ENCODE peak calls at places on chromosomes 1 and 21, in five cellular contexts. One of them, this sample, is unnamed.

GRCh38 chr1:9881838-9882249 is 28.2 kb downstream of the CTNNBIP1 start:
- DNase-seq in CD4-positive, alpha-beta memory T cell: no peak
- DNase-seq in mucosa of descending colon: no peak
- DNase-seq in astrocyte of the cerebellum: peak; percentile 61
- DNase-seq in GM23248: peak; percentile 76
- DNase-seq in this sample: no peak

GRCh38 chr1:15110128-15110866 is 43.2 kb upstream of the TMEM51 start:
- DNase-seq in CD4-positive, alpha-beta memory T cell: no peak
- DNase-seq in mucosa of descending colon: no peak
- DNase-seq in astrocyte of the cerebellum: no peak
- DNase-seq in GM23248: no peak
- DNase-seq in this sample: no peak

GRCh38 chr1:30320581-30320890 is 402.8 kb downstream of the MATN1 start:
- DNase-seq in CD4-positive, alpha-beta memory T cell: no peak
- DNase-seq in mucosa of descending colon: no peak
- DNase-seq in astrocyte of the cerebellum: no peak
- DNase-seq in GM23248: no peak
- DNase-seq in this sample: no peak

GRCh38 chr1:223665592-223666312 is at the start of gene CAPN8:
- DNase-seq in CD4-positive, alpha-beta memory T cell: no peak
- DNase-seq in mucosa of descending colon: peak; percentile 68
- DNase-seq in astrocyte of the cerebellum: no peak
- DNase-seq in GM23248: peak; percentile 20
- DNase-seq in this sample: no peak

GRCh38 chr1:228998179-228998578 is 262.9 kb downstream of the RHOU start:
- DNase-seq in CD4-positive, alpha-beta memory T cell: no peak
- DNase-seq in mucosa of descending colon: no peak
- DNase-seq in astrocyte of the cerebellum: no peak
- DNase-seq in GM23248: no peak
- DNase-seq in this sample: no peak

GRCh38 chr1:12530462-12531168 is 87.4 kb downstream of the DHRS3 start:
- DNase-seq in CD4-positive, alpha-beta memory T cell: no peak
- DNase-seq in mucosa of descending colon: no peak
- DNase-seq in astrocyte of the cerebellum: no peak
- DNase-seq in GM23248: no peak
- DNase-seq in this sample: no peak

GRCh38 chr1:188043536-188044245 is 1214.9 kb downstream of the PLA2G4A start:
- DNase-seq in CD4-positive, alpha-beta memory T cell: no peak
- DNase-seq in mucosa of descending colon: no peak
- DNase-seq in astrocyte of the cerebellum: no peak
- DNase-seq in GM23248: no peak
- DNase-seq in this sample: no peak

GRCh38 chr1:3329640-3330281 is 124.7 kb upstream of the ARHGEF16 start:
- DNase-seq in CD4-positive, alpha-beta memory T cell: no peak
- DNase-seq in mucosa of descending colon: no peak
- DNase-seq in astrocyte of the cerebellum: no peak
- DNase-seq in GM23248: no peak
- DNase-seq in this sample: no peak

GRCh38 chr1:235999259-235999925 is 65.5 kb downstream of the NID1 start:
- DNase-seq in CD4-positive, alpha-beta memory T cell: peak; percentile 87
- DNase-seq in mucosa of descending colon: no peak
- DNase-seq in astrocyte of the cerebellum: peak; percentile 45
- DNase-seq in GM23248: peak; percentile 93
- DNase-seq in this sample: peak; percentile 13

GRCh38 chr21:27425574-27425973 is 458.7 kb upstream of the ADAMTS5 start:
- DNase-seq in CD4-positive, alpha-beta memory T cell: no peak
- DNase-seq in mucosa of descending colon: no peak
- DNase-seq in astrocyte of the cerebellum: peak; percentile 16
- DNase-seq in GM23248: peak; percentile 77
- DNase-seq in this sample: no peak

GRCh38 chr1:177257596-177257995 is 86.8 kb downstream of the BRINP2 start:
- DNase-seq in CD4-positive, alpha-beta memory T cell: no peak
- DNase-seq in mucosa of descending colon: no peak
- DNase-seq in astrocyte of the cerebellum: no peak
- DNase-seq in GM23248: no peak
- DNase-seq in this sample: no peak

GRCh38 chr1:69932760-69933159 is 272.6 kb downstream of the LRRC40 start:
- DNase-seq in CD4-positive, alpha-beta memory T cell: no peak
- DNase-seq in mucosa of descending colon: no peak
- DNase-seq in astrocyte of the cerebellum: no peak
- DNase-seq in GM23248: no peak
- DNase-seq in this sample: no peak

GRCh38 chr21:20110368-20110767 is 887.8 kb upstream of the NCAM2 start:
- DNase-seq in CD4-positive, alpha-beta memory T cell: no peak
- DNase-seq in mucosa of descending colon: no peak
- DNase-seq in astrocyte of the cerebellum: no peak
- DNase-seq in GM23248: no peak
- DNase-seq in this sample: no peak

GRCh38 chr1:59947047-59947938 is 20.7 kb upstream of the CYP2J2 start:
- DNase-seq in CD4-positive, alpha-beta memory T cell: peak; percentile 40
- DNase-seq in mucosa of descending colon: no peak
- DNase-seq in astrocyte of the cerebellum: peak; percentile 47
- DNase-seq in GM23248: peak; percentile 82
- DNase-seq in this sample: no peak

DNA sequence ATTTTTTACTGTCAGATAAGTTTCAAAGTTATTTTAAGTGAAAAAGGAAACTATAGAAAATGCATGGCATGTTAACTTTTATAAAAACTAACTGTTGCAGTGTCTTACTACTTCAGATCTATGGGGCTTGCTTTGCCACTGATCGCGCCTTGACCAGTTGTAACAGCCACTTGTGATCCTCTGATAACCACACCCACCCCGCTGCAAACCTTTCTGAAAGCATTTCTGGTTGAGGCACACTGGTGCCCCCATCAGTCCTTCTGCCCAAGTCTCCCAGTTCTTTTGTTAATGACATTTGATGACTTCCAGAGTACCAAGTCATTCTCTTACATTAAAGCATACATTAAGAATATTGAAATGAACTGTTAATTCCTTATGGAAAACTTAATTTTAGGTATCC is 64.9 kb downstream of the PRDM2 start:
- DNase-seq in CD4-positive, alpha-beta memory T cell: no peak
- DNase-seq in mucosa of descending colon: no peak
- DNase-seq in astrocyte of the cerebellum: no peak
- DNase-seq in GM23248: no peak
- DNase-seq in this sample: no peak
- H3K4me3 ChIP-seq in CD4-positive, alpha-beta memory T cell: no peak overlapping the region
- H3K4me3 ChIP-seq in mucosa of descending colon: no peak overlapping the region
- H3K4me3 ChIP-seq in astrocyte of the cerebellum: no peak overlapping the region
- H3K4me3 ChIP-seq in GM23248: no peak overlapping the region
- H3K4me3 ChIP-seq in this sample: no peak overlapping the region

GRCh38 chr1:52634111-52634510 is 1.1 kb downstream of the SHISAL2A start:
- DNase-seq in CD4-positive, alpha-beta memory T cell: no peak
- DNase-seq in mucosa of descending colon: no peak
- DNase-seq in astrocyte of the cerebellum: no peak
- DNase-seq in GM23248: no peak
- DNase-seq in this sample: no peak

GRCh38 chr1:52635321-52636089 is 2.5 kb downstream of the SHISAL2A start:
- DNase-seq in CD4-positive, alpha-beta memory T cell: peak; percentile 15
- DNase-seq in mucosa of descending colon: no peak
- DNase-seq in astrocyte of the cerebellum: no peak
- DNase-seq in GM23248: no peak
- DNase-seq in this sample: no peak

GRCh38 chr1:52631759-52632331 is 1.1 kb upstream of the SHISAL2A start:
- DNase-seq in CD4-positive, alpha-beta memory T cell: no peak
- DNase-seq in mucosa of descending colon: no peak
- DNase-seq in astrocyte of the cerebellum: no peak
- DNase-seq in GM23248: no peak
- DNase-seq in this sample: no peak

GRCh38 chr1:52632732-52633290 is at the start of gene SHISAL2A:
- DNase-seq in CD4-positive, alpha-beta memory T cell: peak; percentile 80
- DNase-seq in mucosa of descending colon: peak; percentile 79
- DNase-seq in astrocyte of the cerebellum: no peak
- DNase-seq in GM23248: peak; percentile 35
- DNase-seq in this sample: no peak

DNA sequence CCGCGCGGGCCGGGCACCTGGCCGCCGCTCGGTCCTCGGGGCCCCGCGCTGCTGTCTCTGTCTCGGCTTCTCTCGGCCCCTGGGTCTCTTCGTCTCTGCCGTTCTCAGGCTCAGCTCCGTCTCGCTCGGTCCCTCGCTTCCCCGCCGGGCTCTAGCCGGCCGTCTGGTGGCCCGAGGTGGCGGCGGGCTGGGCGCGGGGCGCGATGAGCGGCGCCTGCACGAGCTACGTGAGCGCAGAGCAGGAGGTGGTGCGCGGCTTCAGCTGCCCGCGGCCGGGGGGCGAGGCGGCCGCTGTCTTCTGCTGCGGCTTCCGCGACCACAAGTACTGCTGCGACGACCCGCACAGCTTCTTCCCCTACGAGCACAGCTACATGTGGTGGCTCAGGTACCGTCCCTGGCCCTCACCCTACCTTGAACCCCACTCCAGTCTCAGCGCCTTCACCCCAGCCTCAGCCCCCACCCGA is 355 bp downstream of the SHISAL2A start:
- DNase-seq in CD4-positive, alpha-beta memory T cell: peak; percentile 49
- DNase-seq in mucosa of descending colon: peak; percentile 58
- DNase-seq in astrocyte of the cerebellum: no peak
- DNase-seq in GM23248: peak; percentile 30
- DNase-seq in this sample: no peak
- H3K4me3 ChIP-seq in CD4-positive, alpha-beta memory T cell: peak overlapping the region; percentile 75
- H3K4me3 ChIP-seq in mucosa of descending colon: no peak overlapping the region
- H3K4me3 ChIP-seq in astrocyte of the cerebellum: peak overlapping the region; percentile 30
- H3K4me3 ChIP-seq in GM23248: peak overlapping the region; percentile 21
- H3K4me3 ChIP-seq in this sample: peak overlapping the region; percentile 10

GRCh38 chr1:91872560-91873081 is 13.3 kb downstream of the TGFBR3 start:
- DNase-seq in CD4-positive, alpha-beta memory T cell: peak; percentile 36
- DNase-seq in mucosa of descending colon: no peak
- DNase-seq in astrocyte of the cerebellum: no peak
- DNase-seq in GM23248: peak; percentile 22
- DNase-seq in this sample: no peak

GRCh38 chr1:91870322-91870721 is 15.6 kb downstream of the TGFBR3 start:
- DNase-seq in CD4-positive, alpha-beta memory T cell: no peak
- DNase-seq in mucosa of descending colon: no peak
- DNase-seq in astrocyte of the cerebellum: no peak
- DNase-seq in GM23248: no peak
- DNase-seq in this sample: no peak

GRCh38 chr1:91874167-91874566 is 11.8 kb downstream of the TGFBR3 start:
- DNase-seq in CD4-positive, alpha-beta memory T cell: no peak
- DNase-seq in mucosa of descending colon: no peak
- DNase-seq in astrocyte of the cerebellum: no peak
- DNase-seq in GM23248: no peak
- DNase-seq in this sample: no peak

GRCh38 chr1:91876040-91876470 is 9.9 kb downstream of the TGFBR3 start:
- DNase-seq in CD4-positive, alpha-beta memory T cell: no peak
- DNase-seq in mucosa of descending colon: no peak
- DNase-seq in astrocyte of the cerebellum: no peak
- DNase-seq in GM23248: no peak
- DNase-seq in this sample: no peak

DNA sequence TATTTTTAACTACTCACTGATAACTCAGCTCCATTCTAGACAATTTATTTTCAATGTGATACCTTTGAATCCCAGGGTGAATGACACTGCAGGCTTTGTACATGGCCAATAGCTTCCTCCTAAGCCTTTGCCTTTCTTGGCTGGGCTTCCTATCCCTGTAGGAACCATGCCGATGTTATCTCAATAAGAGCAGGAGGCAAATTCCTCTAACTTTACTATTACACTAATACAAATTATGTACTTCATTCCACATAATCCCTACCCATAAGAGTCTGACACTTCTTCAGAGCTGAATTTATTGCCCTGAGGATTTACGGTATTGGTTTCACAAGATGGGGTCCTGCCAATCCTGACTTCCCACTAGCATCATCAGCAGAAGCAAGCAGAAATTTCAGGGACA is 14.0 kb downstream of the TGFBR3 start:
- DNase-seq in CD4-positive, alpha-beta memory T cell: no peak
- DNase-seq in mucosa of descending colon: no peak
- DNase-seq in astrocyte of the cerebellum: no peak
- DNase-seq in GM23248: peak; percentile 50
- DNase-seq in this sample: no peak
- H3K4me3 ChIP-seq in CD4-positive, alpha-beta memory T cell: no peak overlapping the region
- H3K4me3 ChIP-seq in mucosa of descending colon: no peak overlapping the region
- H3K4me3 ChIP-seq in astrocyte of the cerebellum: no peak overlapping the region
- H3K4me3 ChIP-seq in GM23248: no peak overlapping the region
- H3K4me3 ChIP-seq in this sample: no peak overlapping the region

DNA sequence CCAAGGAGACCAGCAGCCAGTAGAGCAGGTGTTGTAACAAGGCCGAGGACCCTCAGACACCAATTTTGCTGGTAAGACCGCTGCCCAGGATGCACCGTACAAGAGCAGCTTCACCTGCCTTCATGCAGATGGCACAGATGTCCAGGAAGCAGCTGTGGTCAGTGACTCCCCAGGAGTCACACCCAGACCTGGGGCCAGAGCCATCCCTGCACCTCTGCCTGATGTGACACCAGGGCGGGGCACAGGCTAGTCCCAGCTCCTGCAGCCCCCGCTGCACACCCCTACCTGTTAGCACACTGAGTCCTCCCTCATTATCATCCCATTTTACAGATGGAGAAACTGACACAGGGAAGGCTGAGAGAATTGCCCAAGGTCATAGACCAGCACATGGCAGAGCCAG is 16.3 kb upstream of the KCNAB2 start:
- DNase-seq in CD4-positive, alpha-beta memory T cell: no peak
- DNase-seq in mucosa of descending colon: no peak
- DNase-seq in astrocyte of the cerebellum: no peak
- DNase-seq in GM23248: no peak
- DNase-seq in this sample: no peak
- H3K4me3 ChIP-seq in CD4-positive, alpha-beta memory T cell: no peak overlapping the region
- H3K4me3 ChIP-seq in mucosa of descending colon: no peak overlapping the region
- H3K4me3 ChIP-seq in astrocyte of the cerebellum: no peak overlapping the region
- H3K4me3 ChIP-seq in GM23248: no peak overlapping the region
- H3K4me3 ChIP-seq in this sample: no peak overlapping the region

GRCh38 chr1:167209044-167209443 is 11.6 kb upstream of the POU2F1 start:
- DNase-seq in CD4-positive, alpha-beta memory T cell: no peak
- DNase-seq in mucosa of descending colon: no peak
- DNase-seq in astrocyte of the cerebellum: no peak
- DNase-seq in GM23248: no peak
- DNase-seq in this sample: no peak

GRCh38 chr1:167208624-167208976 is 12.1 kb upstream of the POU2F1 start:
- DNase-seq in CD4-positive, alpha-beta memory T cell: no peak
- DNase-seq in mucosa of descending colon: no peak
- DNase-seq in astrocyte of the cerebellum: no peak
- DNase-seq in GM23248: no peak
- DNase-seq in this sample: no peak

GRCh38 chr1:167210966-167211674 is 9.6 kb upstream of the POU2F1 start:
- DNase-seq in CD4-positive, alpha-beta memory T cell: no peak
- DNase-seq in mucosa of descending colon: peak; percentile 59
- DNase-seq in astrocyte of the cerebellum: no peak
- DNase-seq in GM23248: no peak
- DNase-seq in this sample: no peak

GRCh38 chr1:167206166-167206835 is 14.4 kb upstream of the POU2F1 start:
- DNase-seq in CD4-positive, alpha-beta memory T cell: no peak
- DNase-seq in mucosa of descending colon: no peak
- DNase-seq in astrocyte of the cerebellum: no peak
- DNase-seq in GM23248: no peak
- DNase-seq in this sample: no peak

GRCh38 chr1:167207940-167208623 is 12.6 kb upstream of the POU2F1 start:
- DNase-seq in CD4-positive, alpha-beta memory T cell: no peak
- DNase-seq in mucosa of descending colon: no peak
- DNase-seq in astrocyte of the cerebellum: no peak
- DNase-seq in GM23248: no peak
- DNase-seq in this sample: no peak
- H3K4me3 ChIP-seq in CD4-positive, alpha-beta memory T cell: no peak overlapping the region
- H3K4me3 ChIP-seq in mucosa of descending colon: no peak overlapping the region
- H3K4me3 ChIP-seq in astrocyte of the cerebellum: no peak overlapping the region
- H3K4me3 ChIP-seq in GM23248: no peak overlapping the region
- H3K4me3 ChIP-seq in this sample: no peak overlapping the region

This sample was measured in retinal pigment epithelial cell.